ENCODE peak calls at places on chromosomes 11 and 22, in five cellular contexts. H is fibroblast of mammary gland, D is cardiac fibroblast, E is left ventricle myocardium inferior, X is brain microvascular endothelial cell. J is an unnamed sample.

GRCh38 chr11:20097319-20098221 is 62.7 kb downstream of the DBX1 start:
- DNase-seq in H (peak; percentile 99), D (peak; percentile 88), X (peak; percentile 92), E (no peak), J (peak; percentile 90)

GRCh38 chr11:76640540-76640939 is 30.0 kb downstream of the LRRC32 start:
- DNase-seq in H (no peak), D (no peak), E (no peak), X (no peak), J (no peak)

GRCh38 chr22:22244337-22245250 is at the start of gene VPREB1:
- DNase-seq in E (no peak), D (no peak), X (no peak), H (no peak), J (no peak)

GRCh38 chr11:36292311-36292722 is 3.1 kb upstream of the COMMD9 start:
- DNase-seq in E (no peak), X (no peak), D (peak; percentile 73), H (peak; percentile 46), J (peak; percentile 60)

GRCh38 chr22:47129902-47130301 is 367.5 kb downstream of the TBC1D22A start:
- DNase-seq in H (no peak), X (no peak), D (no peak), E (peak; percentile 7), J (no peak)

GRCh38 chr11:64355078-64355940 is 3.7 kb upstream of the RPS6KA4 start:
- DNase-seq in E (peak; percentile 77), H (peak; percentile 76), X (peak; percentile 65), D (peak; percentile 85), J (peak; percentile 76)

GRCh38 chr11:69052343-69053168 is 3.8 kb downstream of the TPCN2 start:
- DNase-seq in D (no peak), E (no peak), H (no peak), X (no peak), J (no peak)

GRCh38 chr11:119741369-119742262 is 12.6 kb upstream of the NECTIN1 start:
- DNase-seq in H (no peak), X (no peak), D (peak; percentile 25), E (peak; percentile 52), J (peak; percentile 56)

GRCh38 chr11:2269601-2270321 is 627 bp downstream of the ASCL2 start:
- DNase-seq in X (no peak), E (no peak), H (peak; percentile 59), D (peak; percentile 39), J (peak; percentile 75)

GRCh38 chr11:113694390-113694789 is 11.7 kb downstream of the TMPRSS5 start:
- DNase-seq in D (no peak), H (no peak), E (no peak), X (no peak), J (no peak)

GRCh38 chr11:128714881-128715280 is 21.0 kb downstream of the FLI1 start:
- DNase-seq in E (no peak), D (peak; percentile 95), H (peak; percentile 67), X (peak; percentile 95), J (peak; percentile 70)

DNA sequence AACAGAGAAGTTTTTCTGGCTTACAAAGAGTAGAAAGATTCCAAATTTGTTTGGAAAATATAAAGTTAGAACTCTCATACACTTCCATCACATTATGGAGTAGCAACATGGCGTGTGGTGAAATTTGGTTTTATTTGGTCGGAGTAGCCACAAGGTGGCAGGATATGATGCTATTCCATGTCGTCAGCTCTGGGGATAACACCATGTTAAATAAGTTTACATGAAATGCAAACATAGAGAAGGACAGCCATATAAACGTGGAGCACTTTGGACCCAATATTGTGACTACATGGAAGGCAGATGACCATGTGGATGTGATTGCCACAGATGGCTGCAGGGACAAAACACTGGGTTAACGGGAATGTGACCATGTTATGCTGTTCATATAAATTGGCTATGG is 21.1 kb downstream of the OR5M11 start:
- DNase-seq in H (no peak), E (no peak), D (peak; percentile 1), X (no peak), J (no peak)
- TF ChIP-seq CTCF in H (no peak), E (no peak), D (no peak), X (no peak), J (no peak)

GRCh38 chr11:6232899-6233298 is 1.5 kb downstream of the FHIP1B start:
- DNase-seq in H (peak; percentile 8), X (no peak), D (peak; percentile 14), E (no peak), J (no peak)
- H3K4me3 ChIP-seq in H (no peak overlapping the region), X (no peak overlapping the region), D (no peak overlapping the region), E (no peak overlapping the region), J (no peak overlapping the region)

GRCh38 chr11:9831122-9831521 is 167.2 kb downstream of the SWAP70 start:
- DNase-seq in H (no peak), D (no peak), E (no peak), X (no peak), J (no peak)
- TF ChIP-seq CTCF in H (no peak), D (no peak), E (no peak), X (no peak), J (no peak)

DNA sequence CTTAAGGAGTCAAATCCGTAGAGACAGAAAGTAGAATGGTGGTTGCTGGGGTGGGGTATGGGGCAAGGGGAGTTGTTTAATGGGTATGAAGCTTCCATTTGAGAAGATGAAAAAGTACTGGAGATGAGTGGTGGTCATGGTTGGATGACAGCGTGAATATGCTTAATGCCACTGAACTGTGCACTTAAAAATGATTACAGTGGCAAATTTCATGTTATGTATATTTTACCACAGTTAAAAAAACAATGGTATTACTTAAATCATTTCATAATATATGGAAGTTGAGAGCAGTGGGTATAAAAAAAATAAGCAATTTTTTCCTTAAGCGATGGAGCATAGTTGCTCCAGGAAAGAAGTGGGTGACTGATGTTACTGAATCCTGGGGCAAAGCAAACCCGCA is 67.1 kb downstream of the C22orf31 start:
- DNase-seq in E (no peak), D (no peak), X (no peak), H (no peak), J (no peak)
- H3K4me3 ChIP-seq in E (no peak overlapping the region), D (no peak overlapping the region), X (no peak overlapping the region), H (no peak overlapping the region), J (no peak overlapping the region)

GRCh38 chr22:17794726-17795125 is 20.5 kb upstream of the BID start:
- DNase-seq in D (no peak), X (no peak), H (no peak), E (no peak), J (no peak)

GRCh38 chr22:17797721-17798559 is 23.7 kb upstream of the BID start:
- DNase-seq in D (no peak), E (no peak), X (no peak), H (no peak), J (no peak)

GRCh38 chr22:17796695-17797094 is 22.4 kb upstream of the BID start:
- DNase-seq in X (no peak), E (no peak), H (no peak), D (no peak), J (no peak)

GRCh38 chr22:17795143-17795542 is 20.9 kb upstream of the BID start:
- DNase-seq in E (no peak), H (no peak), X (no peak), D (no peak), J (no peak)

GRCh38 chr22:17795661-17796548 is 21.6 kb upstream of the BID start:
- DNase-seq in E (no peak), X (no peak), H (no peak), D (no peak), J (no peak)
- TF ChIP-seq CTCF in E (no peak), X (no peak), H (no peak), D (no peak), J (no peak)

DNA sequence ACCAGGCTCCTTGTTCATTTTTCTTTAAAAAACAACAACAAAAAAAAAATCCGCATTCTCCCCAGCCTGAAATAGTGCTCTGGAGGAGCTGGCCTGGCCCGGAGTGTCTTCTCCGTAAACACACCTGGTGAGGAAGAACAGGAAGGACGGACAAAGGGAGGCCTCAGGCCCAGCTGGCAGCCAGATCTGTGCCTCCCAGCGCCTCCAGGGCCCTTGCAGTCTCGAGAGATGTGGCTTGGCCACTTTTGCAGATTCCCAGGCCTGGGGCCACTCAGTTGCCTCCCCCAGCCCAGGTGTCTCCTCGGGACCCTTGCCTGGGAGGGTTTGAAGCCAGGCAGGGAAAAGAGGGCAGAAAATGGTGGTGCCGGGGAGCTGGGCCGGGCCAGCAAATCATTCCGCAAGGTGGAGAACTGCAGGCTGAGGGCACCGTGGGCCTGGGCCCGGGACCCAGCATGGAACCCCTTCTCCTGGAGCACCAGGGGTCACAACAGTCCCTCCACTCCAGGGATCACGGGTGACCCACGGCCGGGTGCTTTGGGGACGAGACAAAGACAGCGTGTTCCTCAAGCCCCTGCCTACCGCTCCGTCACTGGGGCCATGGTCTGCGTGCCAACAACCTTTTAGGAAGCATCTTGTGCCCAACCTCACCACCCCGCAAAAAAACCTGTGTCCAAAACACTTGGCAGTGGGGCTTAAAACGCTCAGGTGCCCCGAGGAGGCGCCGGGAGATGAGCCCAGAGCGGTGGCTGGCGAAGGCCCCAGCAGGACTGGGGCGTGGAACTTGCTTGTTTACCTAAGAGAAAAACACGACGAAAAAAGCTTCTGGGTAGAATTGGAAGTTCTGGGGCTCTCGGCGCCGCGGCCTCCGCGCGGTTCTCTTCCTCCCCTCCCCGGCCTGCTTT is 67.1 kb upstream of the WNT7B start:
- DNase-seq in X (no peak), H (peak; percentile 41), E (peak; percentile 41), D (peak; percentile 48), J (peak; percentile 64)
- H3K4me3 ChIP-seq in X (peak overlapping the region; percentile 54), H (peak overlapping the region; percentile 49), E (peak overlapping the region; percentile 70), D (peak overlapping the region; percentile 57), J (peak overlapping the region; percentile 70)

GRCh38 chr11:110991621-110992355 is 253.7 kb upstream of the POU2AF2 start:
- DNase-seq in H (peak; percentile 91), E (no peak), D (no peak), X (no peak), J (peak; percentile 93)
- TF ChIP-seq CTCF in H (no peak), E (no peak), D (no peak), X (no peak), J (no peak)

GRCh38 chr11:13883589-13883988 is 78.9 kb upstream of the SPON1 start:
- DNase-seq in D (no peak), E (no peak), X (no peak), H (no peak), J (no peak)
- H3K4me3 ChIP-seq in D (no peak overlapping the region), E (no peak overlapping the region), X (no peak overlapping the region), H (no peak overlapping the region), J (no peak overlapping the region)

J was measured in foreskin fibroblast.